ENCODE peak calls at places on chromosomes 12 and 14, in ten cellular contexts. Q, J, A, B, H, N, D, O, K and F are unnamed samples.

GRCh38 chr12:46825526-46826414 is at the start of gene SLC38A4:
- DNase-seq in Q (no peak), J (peak; percentile 64), A (peak; percentile 50), B (no peak), H (no peak), N (no peak), D (no peak), O (no peak), K (no peak), F (no peak)

GRCh38 chr14:91241848-91242247 is 2.7 kb downstream of the GPR68 start:
- DNase-seq in Q (no peak), J (no peak), A (no peak), B (no peak), H (no peak), N (no peak), D (no peak), O (no peak), K (no peak), F (no peak)

GRCh38 chr14:99597911-99598600 is 6.0 kb downstream of the CCDC85C start:
- DNase-seq in Q (no peak), J (no peak), A (no peak), B (no peak), H (no peak), N (no peak), D (no peak), O (no peak), K (no peak), F (no peak)

GRCh38 chr12:13428538-13429265 is 232.2 kb downstream of the EMP1 start:
- DNase-seq in Q (no peak), J (no peak), A (no peak), B (peak; percentile 66), H (no peak), N (no peak), D (no peak), O (no peak), K (peak; percentile 34), F (no peak)

GRCh38 chr12:50927766-50928224 is 24.5 kb upstream of the HIGD1C start:
- DNase-seq in Q (no peak), J (no peak), A (peak; percentile 78), B (no peak), H (no peak), N (no peak), D (no peak), O (no peak), K (no peak), F (no peak)

GRCh38 chr12:104263580-104264358 is 39.8 kb upstream of the EID3 start:
- DNase-seq in Q (no peak), J (no peak), A (no peak), B (no peak), H (no peak), N (no peak), D (no peak), O (no peak), K (no peak), F (no peak)

GRCh38 chr12:113837528-113838296 is 128.4 kb downstream of the RBM19 start:
- DNase-seq in Q (no peak), J (no peak), A (no peak), B (no peak), H (no peak), N (no peak), D (no peak), O (no peak), K (no peak), F (no peak)

GRCh38 chr14:57998731-57999130 is 132.8 kb upstream of the SLC35F4 start:
- DNase-seq in Q (no peak), J (no peak), A (no peak), B (no peak), H (no peak), N (no peak), D (no peak), O (no peak), K (no peak), F (no peak)

GRCh38 chr14:34665785-34666425 is 36.0 kb upstream of the SNX6 start:
- DNase-seq in Q (no peak), J (peak; percentile 7), A (peak; percentile 27), B (no peak), H (no peak), N (no peak), D (no peak), O (no peak), K (no peak), F (no peak)

GRCh38 chr12:4027412-4027811 is 154.2 kb upstream of the PARP11 start:
- DNase-seq in Q (no peak), J (no peak), A (no peak), B (no peak), H (no peak), N (no peak), D (no peak), O (no peak), K (no peak), F (no peak)

GRCh38 chr12:39930066-39930465 is 175.8 kb downstream of the SLC2A13 start:
- DNase-seq in Q (no peak), J (no peak), A (no peak), B (no peak), H (no peak), N (no peak), D (no peak), O (no peak), K (no peak), F (no peak)

GRCh38 chr14:77339407-77339806 is 18.6 kb downstream of the GSTZ1 start:
- DNase-seq in Q (no peak), J (no peak), A (no peak), B (no peak), H (no peak), N (no peak), D (no peak), O (no peak), K (no peak), F (no peak)

GRCh38 chr12:121857322-121858246 is 1.1 kb downstream of the HPD start:
- DNase-seq in Q (no peak), J (no peak), A (no peak), B (no peak), H (no peak), N (no peak), D (no peak), O (peak; percentile 63), K (no peak), F (no peak)

GRCh38 chr12:69161835-69162234 is 77.5 kb upstream of the CPSF6 start:
- DNase-seq in Q (no peak), J (no peak), A (no peak), B (no peak), H (peak; percentile 39), N (no peak), D (no peak), O (no peak), K (no peak), F (no peak)

GRCh38 chr12:30691122-30691879 is 4.4 kb downstream of the IPO8 start:
- DNase-seq in Q (no peak), J (no peak), A (peak; percentile 74), B (peak; percentile 65), H (no peak), N (no peak), D (no peak), O (peak; percentile 13), K (no peak), F (no peak)

GRCh38 chr14:33842299-33842698 is 108.6 kb downstream of the EGLN3 start:
- DNase-seq in Q (no peak), J (no peak), A (no peak), B (no peak), H (no peak), N (no peak), D (no peak), O (peak; percentile 19), K (no peak), F (no peak)

GRCh38 chr12:109770861-109771670 is 57.4 kb downstream of the FAM222A start:
- DNase-seq in Q (peak; percentile 17), J (no peak), A (no peak), B (peak; percentile 57), H (no peak), N (peak; percentile 71), D (no peak), O (no peak), K (no peak), F (no peak)

GRCh38 chr12:7907009-7907408 is 29.0 kb downstream of the SLC2A3 start:
- DNase-seq in Q (peak; percentile 39), J (peak; percentile 87), A (no peak), B (no peak), H (no peak), N (no peak), D (peak; percentile 56), O (peak; percentile 72), K (no peak), F (no peak)

GRCh38 chr12:56224102-56224701 is at the start of gene NABP2:
- DNase-seq in Q (peak; percentile 98), J (peak; percentile 98), A (peak; percentile 99), B (peak; percentile 99), H (peak; percentile 99), N (peak; percentile 99), D (peak; percentile 94), O (peak; percentile 97), K (peak; percentile 98), F (peak; percentile 74)
- TF ChIP-seq POLR2A in Q (no peak), J (peak; percentile 63), A (no peak), B (no peak), H (peak; percentile 20), N (no peak), D (no peak), O (peak; percentile 47), K (peak; percentile 51), F (no peak)

DNA sequence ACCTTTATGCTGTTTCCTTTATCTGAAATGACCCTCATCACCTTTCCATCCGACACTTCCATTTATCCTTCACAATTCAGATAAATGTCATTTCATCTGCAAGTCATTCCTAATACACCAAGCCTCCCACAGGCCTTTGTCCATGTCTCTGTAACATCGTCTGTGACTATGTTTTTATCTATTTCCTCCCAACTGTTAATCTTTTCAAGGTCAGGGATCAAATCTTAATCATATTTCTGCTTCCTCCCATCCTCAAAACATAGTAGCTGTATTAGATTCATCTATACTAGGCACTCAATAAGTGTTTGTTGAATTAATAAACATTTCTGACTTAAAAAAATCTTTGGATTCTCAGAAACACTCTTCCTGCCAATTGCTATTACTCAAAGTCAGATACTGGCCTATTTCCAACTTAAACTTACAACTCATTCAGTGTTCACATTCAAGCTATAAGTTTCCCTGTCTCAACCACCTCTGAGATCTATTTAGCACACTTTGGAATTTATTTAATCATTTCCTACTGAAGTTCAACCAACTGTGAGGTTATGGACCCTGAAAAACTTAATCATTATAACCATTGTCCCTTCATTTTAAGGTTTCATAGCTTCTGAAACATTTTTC is 100.2 kb upstream of the ALX1 start:
- DNase-seq in Q (no peak), J (no peak), A (no peak), B (no peak), H (no peak), N (no peak), D (no peak), O (no peak), K (no peak), F (no peak)
- TF ChIP-seq POLR2A in Q (no peak), J (no peak), A (no peak), B (no peak), H (no peak), N (no peak), D (no peak), O (no peak), K (no peak), F (no peak)

GRCh38 chr12:56258068-56258819 is at the start of gene ANKRD52:
- DNase-seq in Q (peak; percentile 78), J (peak; percentile 83), A (peak; percentile 58), B (peak; percentile 87), H (peak; percentile 97), N (no peak), D (no peak), O (peak; percentile 94), K (peak; percentile 75), F (no peak)
- TF ChIP-seq POLR2A in Q (no peak), J (peak; percentile 42), A (peak; percentile 75), B (no peak), H (no peak), N (peak; percentile 11), D (no peak), O (no peak), K (peak; percentile 55), F (no peak)

GRCh38 chr14:105091335-105092123 is 26.3 kb upstream of the GPR132 start:
- DNase-seq in Q (peak; percentile 94), J (peak; percentile 92), A (no peak), B (peak; percentile 87), H (no peak), N (peak; percentile 84), D (peak; percentile 77), O (no peak), K (peak; percentile 60), F (no peak)
- TF ChIP-seq POLR2A in Q (no peak), J (peak; percentile 88), A (no peak), B (no peak), H (no peak), N (no peak), D (no peak), O (no peak), K (peak; percentile 24), F (no peak)